ENCODE peak calls at places on chromosome 16, in five cellular contexts. T, A, M, H and N are unnamed samples.

GRCh38 chr16:48013476-48013875 is 142.3 kb downstream of the ABCC12 start:
- DNase-seq in M (no peak), H (no peak), A (no peak), T (no peak), N (no peak)

GRCh38 chr16:27690604-27691003 is 140.7 kb downstream of the KATNIP start:
- DNase-seq in A (no peak), T (peak), M (peak), H (peak), N (no peak)

GRCh38 chr16:19933740-19934139 is 49.1 kb upstream of the GPRC5B start:
- DNase-seq in M (no peak), T (no peak), A (no peak), H (no peak), N (no peak)

GRCh38 chr16:68984467-68984866 is 121.0 kb upstream of the HAS3 start:
- DNase-seq in H (no peak), M (no peak), A (no peak), T (no peak), N (no peak)

GRCh38 chr16:57704011-57704904 is 9.7 kb downstream of the DRC7 start:
- DNase-seq in M (no peak), T (no peak), A (no peak), H (no peak), N (no peak)

GRCh38 chr16:3101018-3101840 is 2.1 kb upstream of the ZSCAN10 start:
- DNase-seq in T (peak), H (peak), M (peak), A (peak), N (peak)

GRCh38 chr16:87664792-87665191 is 62.5 kb downstream of the JPH3 start:
- DNase-seq in T (no peak), H (no peak), A (no peak), M (no peak), N (no peak)

GRCh38 chr16:83958137-83958810 is 5.2 kb downstream of the OSGIN1 start:
- DNase-seq in H (no peak), A (no peak), T (no peak), M (no peak), N (no peak)

GRCh38 chr16:59259964-59260348 is 525.8 kb upstream of the GOT2 start:
- DNase-seq in M (no peak), T (peak), A (no peak), H (no peak), N (no peak)

GRCh38 chr16:1846416-1846815 is 19.4 kb downstream of the FAHD1 start:
- DNase-seq in H (no peak), M (no peak), A (no peak), T (no peak), N (no peak)

GRCh38 chr16:58024347-58024672 is 1.2 kb upstream of the MMP15 start:
- DNase-seq in M (no peak), A (no peak), T (no peak), H (no peak), N (no peak)

GRCh38 chr16:87391950-87392822 is at the start of gene MAP1LC3B:
- DNase-seq in M (peak), H (peak), T (peak), A (peak), N (peak)

GRCh38 chr16:56576585-56577299 is 11.9 kb downstream of the MT4 start:
- DNase-seq in T (peak), A (peak), H (peak), M (peak), N (peak)

GRCh38 chr16:10868562-10869469 is 8.2 kb upstream of the CIITA start:
- DNase-seq in M (no peak), T (peak), A (no peak), H (peak), N (no peak)

GRCh38 chr16:69193860-69194259 is 6.9 kb downstream of the SNTB2 start:
- DNase-seq in A (no peak), M (no peak), H (no peak), T (no peak), N (no peak)

GRCh38 chr16:72985148-72985882 is 62.6 kb downstream of the ZFHX3 start:
- DNase-seq in T (no peak), A (no peak), M (no peak), H (no peak), N (no peak)

GRCh38 chr16:89422527-89422904 is 67.8 kb downstream of the ANKRD11 start:
- DNase-seq in T (peak), M (no peak), H (no peak), A (peak), N (no peak)

GRCh38 chr16:47492428-47493357 is 31.6 kb downstream of the PHKB start:
- DNase-seq in M (peak), H (peak), T (peak), A (no peak), N (no peak)

GRCh38 chr16:50152386-50152806 is 710 bp upstream of the TENT4B start:
- DNase-seq in T (peak), A (peak), H (peak), M (no peak), N (peak)

GRCh38 chr16:87329436-87330256 is 12.5 kb upstream of the C16orf95 start:
- DNase-seq in M (no peak), A (no peak), T (no peak), H (no peak), N (no peak)

GRCh38 chr16:4404247-4404966 is 12.0 kb downstream of the CORO7 start:
- DNase-seq in M (peak), A (no peak), T (peak), H (peak), N (peak)

GRCh38 chr16:35319536-35320192 is 1860.3 kb downstream of the TP53TG3F start:
- DNase-seq in T (no peak), M (no peak), A (no peak), H (no peak), N (no peak)

GRCh38 chr16:86387461-86388440 is 122.6 kb upstream of the FOXF1 start:
- DNase-seq in M (no peak), H (no peak), T (peak), A (no peak), N (no peak)

GRCh38 chr16:68031951-68032350 is 8.9 kb downstream of the DUS2 start:
- DNase-seq in T (no peak), A (no peak), H (no peak), M (no peak), N (no peak)

GRCh38 chr16:7345423-7345822 is 12.8 kb downstream of the RBFOX1 start:
- DNase-seq in T (no peak), A (no peak), H (no peak), M (no peak), N (no peak)

GRCh38 chr16:87305505-87306391 is 11.4 kb downstream of the C16orf95 start:
- DNase-seq in T (no peak), M (peak), H (peak), A (no peak), N (no peak)

GRCh38 chr16:89360760-89361435 is 129.5 kb downstream of the ANKRD11 start:
- DNase-seq in M (no peak), A (peak), T (no peak), H (no peak), N (no peak)

GRCh38 chr16:29811896-29812665 is at the start of gene PRRT2:
- DNase-seq in A (peak), H (peak), M (peak), T (no peak), N (peak)